ENCODE peak calls at places on chromosomes 5 and 9, in five cellular contexts. Y is gastrocnemius medialis, B is fibroblast of pulmonary artery, Z is GM23248, U is adrenal gland. D is an unnamed sample.

GRCh38 chr5:61637566-61637965 is 305.5 kb downstream of the ZSWIM6 start:
- DNase-seq in Y (no peak), Z (no peak), B (no peak), U (no peak), D (no peak)

GRCh38 chr5:154483654-154484392 is 5.8 kb upstream of the HAND1 start:
- DNase-seq in B (no peak), Z (no peak), Y (no peak), U (no peak), D (no peak)

GRCh38 chr5:16806691-16807433 is 129.2 kb downstream of the MYO10 start:
- DNase-seq in B (no peak), Z (no peak), Y (no peak), U (no peak), D (no peak)

GRCh38 chr9:98128316-98128715 is 9.3 kb upstream of the TRIM14 start:
- DNase-seq in U (no peak), Y (no peak), B (no peak), Z (no peak), D (no peak)

GRCh38 chr5:66351822-66352221 is 207.7 kb downstream of the SREK1 start:
- DNase-seq in Z (no peak), Y (no peak), B (no peak), U (no peak), D (no peak)

GRCh38 chr9:23674016-23674585 is 151.9 kb downstream of the ELAVL2 start:
- DNase-seq in U (no peak), Z (no peak), Y (no peak), B (no peak), D (no peak)

GRCh38 chr5:122846051-122846567 is 696 bp downstream of the SNX24 start:
- DNase-seq in Z (peak; percentile 83), U (no peak), Y (no peak), B (peak; percentile 76), D (no peak)

GRCh38 chr5:893137-893506 is 438 bp downstream of the TRIP13 start:
- DNase-seq in U (no peak), B (no peak), Z (peak; percentile 2), Y (no peak), D (no peak)

GRCh38 chr9:101572316-101572715 is 22.5 kb downstream of the PPP3R2 start:
- DNase-seq in U (no peak), B (no peak), Z (no peak), Y (no peak), D (no peak)

GRCh38 chr5:113984928-113985327 is 376.9 kb upstream of the KCNN2 start:
- DNase-seq in Y (no peak), B (no peak), U (peak; percentile 35), Z (no peak), D (no peak)

GRCh38 chr5:159340511-159340910 is 10.2 kb upstream of the IL12B start:
- DNase-seq in Y (no peak), Z (no peak), B (no peak), U (no peak), D (no peak)

GRCh38 chr5:53407373-53407772 is 73.1 kb upstream of the FST start:
- DNase-seq in U (no peak), Z (peak; percentile 74), B (peak; percentile 65), Y (no peak), D (no peak)

GRCh38 chr9:98569491-98569890 is 139.2 kb downstream of the GABBR2 start:
- DNase-seq in Y (no peak), B (no peak), Z (no peak), U (no peak), D (no peak)

GRCh38 chr9:130183133-130183762 is 11.0 kb downstream of the NCS1 start:
- DNase-seq in U (peak; percentile 68), B (peak; percentile 69), Y (no peak), Z (peak; percentile 85), D (peak; percentile 47)

GRCh38 chr9:87725356-87725899 is 491 bp upstream of the CTSL start:
- DNase-seq in U (peak; percentile 23), Y (no peak), Z (peak; percentile 67), B (peak; percentile 56), D (no peak)

GRCh38 chr9:1429328-1429727 is 379.2 kb downstream of the DMRT2 start:
- DNase-seq in Z (peak; percentile 44), B (peak; percentile 1), Y (no peak), U (no peak), D (no peak)

GRCh38 chr5:178211095-178212048 is 7.0 kb downstream of the HNRNPAB start:
- DNase-seq in Z (no peak), Y (no peak), U (no peak), B (no peak), D (no peak)

GRCh38 chr5:34533582-34534236 is 122.4 kb upstream of the RAI14 start:
- DNase-seq in Z (peak; percentile 43), B (no peak), Y (no peak), U (no peak), D (no peak)

DNA sequence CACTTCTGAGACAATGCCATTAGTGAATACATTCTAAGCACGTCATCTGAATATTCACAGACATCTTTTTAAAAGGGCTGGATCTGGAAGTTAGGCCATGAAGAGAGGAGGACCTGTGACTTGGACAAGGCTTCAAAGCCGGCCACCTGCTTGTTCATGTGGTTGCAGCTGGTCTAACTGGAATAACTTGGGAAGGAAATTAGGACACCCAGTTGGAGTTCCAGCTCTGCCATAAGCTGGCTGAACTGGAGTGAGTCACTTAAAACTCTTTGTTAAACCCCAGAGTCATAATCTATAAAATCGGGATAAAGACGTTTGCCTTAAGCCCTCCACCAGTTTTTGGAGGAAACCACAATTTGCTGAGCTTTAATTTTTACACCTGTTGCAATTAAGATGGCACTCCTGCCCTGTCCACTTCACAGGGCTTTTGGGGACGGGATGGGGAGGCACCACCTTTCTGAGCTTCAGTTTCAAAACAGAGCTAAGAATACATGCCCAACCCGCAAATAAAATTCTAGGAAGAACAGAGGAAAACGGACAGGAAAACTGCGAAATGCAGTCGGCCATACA is 536 bp upstream of the STX17 start:
- DNase-seq in U (peak; percentile 21), B (peak; percentile 9), Z (peak; percentile 35), Y (peak; percentile 43), D (no peak)
- H3K4me3 ChIP-seq in U (no peak overlapping the region), B (peak overlapping the region; percentile 87), Z (peak overlapping the region; percentile 78), Y (peak overlapping the region; percentile 96), D (peak overlapping the region; percentile 87)

DNA sequence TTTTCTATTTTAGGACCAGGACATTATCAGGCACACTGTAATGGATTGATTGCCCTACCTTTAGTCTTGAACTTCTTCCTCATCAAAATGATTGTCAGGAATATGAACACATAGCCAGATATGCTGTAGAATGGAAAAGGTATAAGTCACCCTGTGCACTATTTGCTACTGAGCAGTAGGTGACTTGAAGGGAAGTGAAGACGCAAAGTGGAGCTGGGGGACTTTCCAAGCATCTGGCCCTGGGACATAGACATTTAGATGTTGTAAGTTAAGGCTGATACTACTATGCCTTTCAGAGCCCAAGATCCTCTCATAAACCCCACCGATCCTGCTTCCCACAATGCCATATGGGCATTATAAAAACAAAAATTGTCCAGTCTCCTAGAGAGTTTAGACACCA is 174.5 kb downstream of the DOCK8 start:
- DNase-seq in U (no peak), Z (no peak), Y (no peak), B (no peak), D (no peak)
- H3K4me3 ChIP-seq in U (no peak overlapping the region), Z (no peak overlapping the region), Y (no peak overlapping the region), B (no peak overlapping the region), D (no peak overlapping the region)

GRCh38 chr5:129460121-129460950 is at the start of gene ADAMTS19:
- DNase-seq in B (peak; percentile 60), Z (peak; percentile 46), Y (no peak), U (no peak), D (no peak)
- H3K4me3 ChIP-seq in B (peak within 1 kb of the TSS; percentile 58), Z (peak within 1 kb of the TSS; percentile 22), Y (peak within 1 kb of the TSS; percentile 62), U (no peak within 1 kb of the TSS), D (peak within 1 kb of the TSS; percentile 70)

DNA sequence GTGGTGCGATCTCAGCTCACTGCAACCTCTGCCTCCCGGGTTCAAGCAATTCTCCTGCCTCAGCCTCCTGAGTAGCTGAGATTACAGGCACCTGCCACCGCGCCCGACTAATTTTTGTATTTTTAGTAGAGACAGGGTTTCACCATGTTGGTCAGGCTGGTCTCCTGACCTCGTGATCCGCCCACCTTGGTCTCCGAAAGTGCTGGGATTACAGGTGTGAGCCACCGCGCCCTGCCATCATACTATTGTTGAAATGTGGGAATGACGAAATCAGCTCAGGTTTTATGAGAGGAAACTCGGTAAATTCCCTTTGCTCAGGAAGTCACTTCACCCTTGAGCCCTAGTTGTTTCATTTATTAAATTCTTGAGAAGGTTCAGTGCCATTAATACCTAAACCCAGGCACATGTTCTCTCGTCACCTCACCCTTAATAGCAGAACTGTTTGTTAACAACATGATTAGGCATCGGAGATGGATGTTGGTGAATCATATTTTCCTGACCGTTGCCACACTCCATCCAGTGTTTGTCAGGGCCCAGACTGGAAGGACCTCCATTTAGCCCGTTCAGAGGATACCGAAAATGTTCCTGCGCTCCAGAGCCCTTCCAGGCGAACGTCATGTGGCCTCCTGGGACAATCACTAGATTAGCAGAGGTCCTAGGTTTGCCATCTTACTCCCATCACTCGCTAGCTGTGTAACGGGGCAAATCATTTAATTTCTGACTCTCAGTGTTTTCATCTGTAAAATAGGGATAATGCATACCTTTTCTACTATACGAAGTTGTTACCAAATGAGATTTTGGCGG is 20.0 kb upstream of the CREBRF start:
- DNase-seq in Y (no peak), U (no peak), B (no peak), Z (no peak), D (no peak)
- H3K4me3 ChIP-seq in Y (no peak overlapping the region), U (no peak overlapping the region), B (no peak overlapping the region), Z (no peak overlapping the region), D (no peak overlapping the region)

DNA sequence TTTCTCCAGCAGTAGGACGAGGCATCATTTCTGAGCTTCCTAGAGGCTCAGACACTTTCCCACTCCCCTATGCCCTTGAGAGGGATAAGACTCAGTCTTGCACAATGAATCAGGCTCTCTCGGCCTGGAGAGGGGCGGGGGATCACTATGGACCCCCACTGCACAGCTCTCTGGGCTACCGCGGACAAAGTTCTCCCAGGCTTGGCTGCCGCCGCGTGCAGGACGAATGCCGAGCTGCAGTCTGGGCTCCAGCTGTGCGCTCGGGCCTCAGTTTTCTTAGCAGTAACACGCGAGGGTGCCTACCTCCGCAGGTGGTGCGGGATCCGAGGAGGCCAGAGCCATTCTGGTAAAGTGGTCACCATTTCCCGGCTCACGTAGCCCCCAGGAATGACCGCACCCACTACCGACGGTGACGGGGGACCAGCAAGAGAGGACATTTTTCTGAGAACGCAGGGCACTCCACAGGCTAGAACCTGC is 3.4 kb upstream of the MYORG start:
- DNase-seq in B (no peak), Z (no peak), Y (no peak), U (peak; percentile 29), D (no peak)
- H3K4me3 ChIP-seq in B (peak overlapping the region; percentile 48), Z (no peak overlapping the region), Y (peak overlapping the region; percentile 67), U (no peak overlapping the region), D (no peak overlapping the region)

GRCh38 chr9:124255222-124255621 is 2.5 kb upstream of the NEK6 start:
- DNase-seq in B (no peak), Z (no peak), Y (no peak), U (no peak), D (no peak)
- H3K4me3 ChIP-seq in B (no peak overlapping the region), Z (no peak overlapping the region), Y (no peak overlapping the region), U (no peak overlapping the region), D (no peak overlapping the region)

DNA sequence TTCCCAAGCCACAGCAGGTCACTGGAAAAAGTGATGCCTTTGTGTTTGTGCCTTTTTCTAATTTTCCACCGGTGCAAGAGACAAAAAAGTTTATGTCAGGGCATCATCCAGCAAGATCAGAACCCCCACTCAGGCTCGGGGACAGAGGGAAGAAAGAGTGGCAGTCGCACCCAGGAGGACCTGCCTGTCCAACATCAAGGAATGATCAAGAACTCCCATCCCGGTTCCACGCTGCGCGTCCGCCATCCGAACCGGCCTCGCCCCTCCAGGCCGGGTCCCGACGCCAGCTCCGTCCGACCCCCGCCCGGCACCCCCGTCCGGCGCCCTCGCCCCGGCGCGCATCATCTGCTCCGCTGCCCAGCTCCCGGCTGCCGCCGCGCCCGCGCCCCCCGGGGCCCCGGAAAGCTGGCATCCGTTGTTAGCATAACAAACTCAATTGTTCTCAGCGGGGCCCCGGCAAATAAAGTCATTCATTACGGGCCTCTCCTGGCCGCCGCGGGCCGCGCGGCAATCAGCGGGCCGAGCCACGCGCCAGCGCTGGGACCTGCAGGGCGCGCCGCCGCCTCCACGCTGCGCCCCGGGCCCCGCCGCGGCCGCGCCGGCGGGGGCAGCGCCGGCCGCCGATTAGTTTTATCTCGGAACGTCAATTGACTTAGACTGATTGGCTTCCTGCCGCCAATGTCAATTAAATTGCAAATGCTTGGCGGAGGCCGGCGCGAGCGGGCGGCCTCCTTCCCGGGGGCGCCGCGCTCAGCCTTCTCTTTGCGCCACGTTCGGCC is 48.1 kb downstream of the PAX5 start:
- DNase-seq in U (no peak), B (no peak), Z (no peak), Y (no peak), D (no peak)
- H3K4me3 ChIP-seq in U (no peak overlapping the region), B (no peak overlapping the region), Z (no peak overlapping the region), Y (no peak overlapping the region), D (no peak overlapping the region)

D was measured in retinal pigment epithelial cell.